ENCODE peak calls at places on chromosomes 13 and 19, in four cellular contexts. V is body of pancreas, O is transverse colon, D is bronchial epithelial cell. G is an unnamed sample.
A peak's percentile ranks its signal among the peaks of the same experiment; 100 is the strongest.

GRCh38 chr19:54551950-54552912 is 21.4 kb upstream of the LILRA2 start:
- DNase-seq in V (no peak), O (peak; percentile 21), D (no peak), G (no peak)

GRCh38 chr13:92959790-92960189 is 266.8 kb upstream of the GPC6 start:
- DNase-seq in V (no peak), O (no peak), D (no peak), G (no peak)

GRCh38 chr19:1082165-1082927 is 12.8 kb downstream of the POLR2E start:
- DNase-seq in V (peak; percentile 90), O (peak; percentile 96), D (peak; percentile 70), G (peak; percentile 80)

GRCh38 chr13:82938644-82939043 is 943.6 kb downstream of the SLITRK1 start:
- DNase-seq in V (no peak), O (no peak), D (no peak), G (no peak)

GRCh38 chr13:95195146-95195545 is 106.1 kb downstream of the ABCC4 start:
- DNase-seq in V (no peak), O (no peak), D (no peak), G (no peak)

GRCh38 chr19:33437351-33438015 is 64.0 kb downstream of the CEBPG start:
- DNase-seq in V (no peak), O (no peak), D (no peak), G (no peak)

GRCh38 chr13:31394491-31394890 is 194.7 kb downstream of the B3GLCT start:
- DNase-seq in V (no peak), O (no peak), D (no peak), G (no peak)

GRCh38 chr13:105170438-105170837 is 1365.0 kb downstream of the EFNB2 start:
- DNase-seq in V (no peak), O (no peak), D (no peak), G (no peak)

GRCh38 chr13:30617315-30618185 is at the start of gene USPL1:
- DNase-seq in V (peak; percentile 99), O (peak; percentile 99), D (peak; percentile 94), G (peak; percentile 96)

GRCh38 chr13:91817250-91817649 is 418.8 kb downstream of the GPC5 start:
- DNase-seq in V (no peak), O (no peak), D (no peak), G (no peak)

GRCh38 chr19:12788682-12789097 is 2.6 kb upstream of the JUNB start:
- DNase-seq in V (peak; percentile 80), O (peak; percentile 89), D (peak; percentile 67), G (no peak)

GRCh38 chr19:50567052-50567841 is 988 bp downstream of the LRRC4B start:
- DNase-seq in V (no peak), O (no peak), D (no peak), G (no peak)

GRCh38 chr13:50626031-50626643 is 217.4 kb downstream of the DLEU7 start:
- DNase-seq in V (no peak), O (no peak), D (peak; percentile 22), G (no peak)

GRCh38 chr13:86946734-86947133 is 724.4 kb upstream of the SLITRK5 start:
- DNase-seq in V (no peak), O (no peak), D (no peak), G (no peak)

GRCh38 chr13:66994097-66994496 is 236.0 kb downstream of the PCDH9 start:
- DNase-seq in V (peak; percentile 68), O (peak; percentile 15), D (peak; percentile 29), G (no peak)

GRCh38 chr19:1407662-1408299 is 395 bp downstream of the DAZAP1 start:
- DNase-seq in V (peak; percentile 50), O (peak; percentile 34), D (no peak), G (no peak)

GRCh38 chr19:2600914-2601870 is 101.3 kb downstream of the GNG7 start:
- DNase-seq in V (no peak), O (no peak), D (no peak), G (no peak)

DNA sequence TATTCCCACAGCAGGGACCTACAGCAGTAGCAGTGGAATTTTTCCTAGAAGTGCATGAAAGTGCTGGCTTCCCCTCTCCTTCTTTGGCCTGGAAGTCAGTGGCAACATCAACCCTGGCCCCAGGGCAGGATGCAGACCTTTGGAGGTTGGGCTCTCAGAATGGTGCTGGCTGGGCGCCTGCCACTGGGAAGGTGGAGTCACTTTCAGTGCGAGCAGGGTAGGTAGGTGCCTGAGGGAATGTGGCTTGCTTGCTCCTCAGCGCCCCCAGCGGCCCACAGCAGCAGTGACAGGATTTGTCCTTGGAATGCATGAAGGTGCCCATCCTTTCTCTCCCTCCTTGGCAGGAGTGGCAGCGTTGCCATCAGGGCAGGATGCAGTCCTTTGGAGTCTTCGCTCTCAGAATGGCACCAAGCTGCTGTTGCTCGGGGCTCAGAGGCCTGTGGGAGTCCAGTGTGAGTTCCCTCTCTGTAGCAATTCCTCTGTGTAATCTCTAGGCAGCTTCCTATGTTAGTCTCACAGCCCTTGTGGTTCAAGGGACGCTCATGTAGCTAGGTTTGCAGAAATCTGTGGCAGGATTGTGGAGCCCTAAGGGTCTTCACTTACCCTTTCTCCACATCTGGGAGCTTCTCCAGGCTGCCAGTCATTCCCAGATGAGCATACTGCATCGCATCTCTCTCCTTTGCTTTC is 354.4 kb upstream of the DACH1 start:
- DNase-seq in V (peak; percentile 69), O (peak; percentile 40), D (peak; percentile 42), G (no peak)
- TF ChIP-seq CTCF in V (peak; percentile 75), O (peak; percentile 22), D (peak; percentile 90), G (peak; percentile 60)

DNA sequence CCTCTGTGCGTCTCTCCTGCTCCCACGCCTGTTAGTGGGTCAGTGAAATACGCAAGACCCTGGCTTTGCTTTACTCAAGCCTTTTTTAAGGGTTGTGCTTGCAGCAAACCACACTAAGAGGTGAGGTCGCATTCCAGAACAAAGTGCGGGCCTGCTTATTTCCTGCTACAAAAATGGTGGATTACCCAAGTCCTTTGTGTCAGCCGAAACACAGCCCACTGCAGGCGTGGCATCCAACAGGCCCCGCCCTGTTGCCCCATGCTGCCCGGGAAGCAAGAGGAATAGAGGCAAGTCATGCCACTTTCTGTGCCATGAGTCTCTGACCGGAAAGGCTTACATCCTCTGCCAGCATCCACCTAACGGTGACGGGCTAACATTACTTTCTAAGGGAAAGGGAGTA is 7.7 kb upstream of the IRS2 start:
- DNase-seq in V (no peak), O (no peak), D (peak; percentile 70), G (no peak)
- H3K4me3 ChIP-seq in V (no peak overlapping the region), O (no peak overlapping the region), D (no peak overlapping the region), G (no peak overlapping the region)

GRCh38 chr13:46636451-46636850 is 83.5 kb downstream of the LRCH1 start:
- DNase-seq in V (no peak), O (no peak), D (no peak), G (no peak)

GRCh38 chr13:46640843-46641242 is 87.9 kb downstream of the LRCH1 start:
- DNase-seq in V (no peak), O (no peak), D (peak; percentile 75), G (no peak)

GRCh38 chr13:46638262-46638661 is 85.3 kb downstream of the LRCH1 start:
- DNase-seq in V (no peak), O (no peak), D (no peak), G (no peak)

GRCh38 chr13:46639033-46639981 is 86.3 kb downstream of the LRCH1 start:
- DNase-seq in V (no peak), O (no peak), D (no peak), G (no peak)

DNA sequence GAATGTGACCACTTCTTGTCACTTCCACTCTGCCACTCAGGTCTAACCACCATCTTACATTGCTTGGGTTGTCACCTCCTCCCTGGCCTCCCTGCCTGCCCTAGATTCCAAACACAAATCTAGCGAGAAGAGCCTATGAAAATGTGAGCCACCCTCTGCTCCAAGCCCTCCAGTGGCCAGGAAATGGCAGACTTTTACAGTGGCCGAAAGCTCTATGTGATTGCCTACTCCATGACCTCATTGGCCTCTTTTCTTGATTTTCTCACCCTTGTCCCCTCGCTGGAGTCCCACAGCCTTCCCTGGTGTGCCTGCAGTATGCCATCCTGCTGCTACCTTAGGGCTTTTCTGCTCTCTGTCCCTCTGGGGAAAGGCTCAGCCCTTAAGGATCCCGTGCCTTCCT is 84.2 kb downstream of the LRCH1 start:
- DNase-seq in V (no peak), O (no peak), D (no peak), G (no peak)
- TF ChIP-seq CTCF in V (no peak), O (no peak), D (no peak), G (no peak)

GRCh38 chr19:30635026-30635985 is 263.1 kb downstream of the ZNF536 start:
- DNase-seq in V (no peak), O (no peak), D (no peak), G (no peak)
- H3K4me3 ChIP-seq in V (no peak overlapping the region), O (no peak overlapping the region), D (no peak overlapping the region), G (no peak overlapping the region)

G was measured in LNCaP clone FGC.